ENCODE peak calls at places on chromosomes 5 and 9, in seven cellular contexts. J is kidney glomerular epithelial cell; D is cardiac muscle cell; S is type B pancreatic cell; U is CD8-positive, alpha-beta T cell; X is brain microvascular endothelial cell; B is IMR-90. I is an unnamed sample.

GRCh38 chr5:80990971-80991370 is 30.8 kb downstream of the RASGRF2 start:
- DNase-seq in J (no peak), D (no peak), S (no peak), U (no peak), X (no peak), B (no peak), I (no peak)

GRCh38 chr5:130289132-130290088 is 385.1 kb downstream of the CHSY3 start:
- DNase-seq in J (no peak), D (no peak), S (no peak), U (no peak), X (no peak), B (no peak), I (no peak)

GRCh38 chr5:170343177-170343576 is 45.6 kb upstream of the LCP2 start:
- DNase-seq in J (no peak), D (no peak), S (no peak), U (no peak), X (no peak), B (no peak), I (no peak)

GRCh38 chr5:178424141-178424855 is 165.9 kb downstream of the COL23A1 start:
- DNase-seq in J (no peak), D (no peak), S (no peak), U (no peak), X (no peak), B (no peak), I (peak; percentile 79)

GRCh38 chr9:2344436-2344835 is 277.2 kb upstream of the VLDLR start:
- DNase-seq in J (no peak), D (no peak), S (no peak), U (no peak), X (no peak), B (no peak), I (no peak)

GRCh38 chr5:6766558-6767191 is 53.4 kb downstream of the TENT4A start:
- DNase-seq in J (peak; percentile 93), D (peak; percentile 44), S (no peak), U (peak; percentile 40), X (peak; percentile 30), B (peak; percentile 44), I (no peak)

GRCh38 chr9:36835271-36835996 is 198.6 kb downstream of the PAX5 start:
- DNase-seq in J (no peak), D (no peak), S (no peak), U (no peak), X (no peak), B (no peak), I (no peak)

GRCh38 chr5:95734916-95735315 is 3.8 kb downstream of the RHOBTB3 start:
- DNase-seq in J (no peak), D (no peak), S (no peak), U (no peak), X (no peak), B (peak; percentile 58), I (no peak)

GRCh38 chr5:125981016-125981415 is 442.2 kb upstream of the GRAMD2B start:
- DNase-seq in J (no peak), D (no peak), S (no peak), U (no peak), X (no peak), B (no peak), I (no peak)

GRCh38 chr5:95861221-95861857 is 38.8 kb upstream of the GLRX start:
- DNase-seq in J (no peak), D (peak; percentile 30), S (no peak), U (no peak), X (peak; percentile 99), B (peak; percentile 100), I (peak; percentile 52)

GRCh38 chr9:37290881-37291485 is 131.5 kb upstream of the GRHPR start:
- DNase-seq in J (peak; percentile 52), D (no peak), S (no peak), U (no peak), X (peak; percentile 28), B (peak; percentile 88), I (no peak)

GRCh38 chr9:135369401-135369800 is 110.2 kb upstream of the PPP1R26 start:
- DNase-seq in J (no peak), D (no peak), S (no peak), U (no peak), X (no peak), B (no peak), I (no peak)

GRCh38 chr5:132459031-132459982 is 31.3 kb downstream of the IRF1 start:
- DNase-seq in J (no peak), D (no peak), S (no peak), U (no peak), X (peak; percentile 71), B (peak; percentile 75), I (no peak)

GRCh38 chr5:38636626-38637025 is 80.2 kb upstream of the LIFR start:
- DNase-seq in J (no peak), D (no peak), S (no peak), U (no peak), X (no peak), B (no peak), I (peak; percentile 73)

GRCh38 chr5:149212203-149212951 is 59.3 kb upstream of the AFAP1L1 start:
- DNase-seq in J (no peak), D (no peak), S (no peak), U (no peak), X (peak; percentile 99), B (peak; percentile 100), I (no peak)

GRCh38 chr5:172283020-172283861 is at the start of gene UBTD2:
- DNase-seq in J (peak; percentile 66), D (peak; percentile 90), S (peak; percentile 88), U (peak; percentile 59), X (peak; percentile 63), B (peak; percentile 70), I (peak; percentile 94)

GRCh38 chr9:136840877-136841645 is 1.2 kb upstream of the AJM1 start:
- DNase-seq in J (peak; percentile 57), D (peak; percentile 84), S (no peak), U (no peak), X (no peak), B (peak; percentile 62), I (peak; percentile 91)

GRCh38 chr5:61631438-61631941 is 299.4 kb downstream of the ZSWIM6 start:
- DNase-seq in J (no peak), D (peak; percentile 58), S (no peak), U (no peak), X (peak; percentile 4), B (peak; percentile 20), I (no peak)

GRCh38 chr5:172504736-172505402 is 50.5 kb upstream of the SH3PXD2B start:
- DNase-seq in J (no peak), D (no peak), S (peak; percentile 37), U (no peak), X (no peak), B (no peak), I (peak; percentile 29)

GRCh38 chr5:42950466-42951168 is 89.5 kb downstream of the ANXA2R start:
- DNase-seq in J (peak; percentile 98), D (no peak), S (no peak), U (peak; percentile 78), X (peak; percentile 99), B (peak; percentile 100), I (peak; percentile 71)

GRCh38 chr9:79215819-79216218 is 355.9 kb upstream of the TLE4 start:
- DNase-seq in J (no peak), D (no peak), S (no peak), U (no peak), X (no peak), B (peak; percentile 51), I (no peak)

GRCh38 chr5:1814183-1815020 is 13.2 kb downstream of the NDUFS6 start:
- DNase-seq in J (no peak), D (no peak), S (no peak), U (no peak), X (no peak), B (no peak), I (no peak)

GRCh38 chr5:172541119-172541763 is 86.9 kb upstream of the SH3PXD2B start:
- DNase-seq in J (no peak), D (peak; percentile 77), S (peak; percentile 63), U (no peak), X (no peak), B (no peak), I (peak; percentile 54)

GRCh38 chr9:89311346-89312153 is 555 bp downstream of the CKS2 start:
- DNase-seq in J (no peak), D (no peak), S (no peak), U (no peak), X (no peak), B (no peak), I (peak; percentile 46)

GRCh38 chr9:4138781-4139180 is 161.1 kb downstream of the GLIS3 start:
- DNase-seq in J (no peak), D (no peak), S (no peak), U (no peak), X (no peak), B (no peak), I (no peak)

GRCh38 chr9:21996438-21996837 is 1.8 kb downstream of the CDKN2B-AS1 start:
- DNase-seq in J (no peak), D (no peak), S (no peak), U (no peak), X (no peak), B (no peak), I (no peak)

GRCh38 chr5:81779125-81779934 is 28.4 kb upstream of the SSBP2 start:
- DNase-seq in J (peak; percentile 40), D (no peak), S (no peak), U (peak; percentile 41), X (no peak), B (peak; percentile 26), I (peak; percentile 45)

GRCh38 chr9:77819672-77820071 is 171.6 kb upstream of the GNA14 start:
- DNase-seq in J (no peak), D (no peak), S (no peak), U (no peak), X (no peak), B (peak; percentile 23), I (no peak)

GRCh38 chr5:139474815-139475791 is 4.3 kb downstream of the SMIM33 start:
- DNase-seq in J (no peak), D (no peak), S (no peak), U (no peak), X (no peak), B (peak; percentile 87), I (peak; percentile 77)

GRCh38 chr9:77433675-77434445 is 214.3 kb downstream of the GNA14 start:
- DNase-seq in J (peak; percentile 55), D (peak; percentile 75), S (no peak), U (peak; percentile 46), X (peak; percentile 72), B (peak; percentile 74), I (peak; percentile 83)

GRCh38 chr9:79796411-79796810 is 224.6 kb downstream of the TLE4 start:
- DNase-seq in J (no peak), D (no peak), S (no peak), U (no peak), X (no peak), B (no peak), I (no peak)

GRCh38 chr5:134184155-134185135 is 7.7 kb upstream of the SKP1 start:
- DNase-seq in J (peak; percentile 25), D (peak; percentile 70), S (peak; percentile 77), U (peak; percentile 77), X (peak; percentile 41), B (peak; percentile 56), I (peak; percentile 80)

I was measured in left kidney.